ENCODE peak calls at places on chromosome 1, in five cellular contexts. R is kidney, B is fibroblast of pulmonary artery, G is testis, S is uterus. C is an unnamed sample.

GRCh38 chr1:230281531-230281930 is 144.6 kb downstream of the PGBD5 start:
- DNase-seq in R (no peak), S (peak), B (no peak), G (no peak), C (no peak)

GRCh38 chr1:24544239-24544638 is 11.6 kb upstream of the NCMAP start:
- DNase-seq in R (no peak), S (no peak), B (no peak), G (no peak), C (peak)

GRCh38 chr1:172005856-172006255 is 164.6 kb downstream of the DNM3 start:
- DNase-seq in R (no peak), S (no peak), G (no peak), B (no peak), C (peak)

GRCh38 chr1:111600886-111601386 is 18.7 kb upstream of the RAP1A start:
- DNase-seq in S (no peak), R (no peak), G (no peak), B (no peak), C (peak)

GRCh38 chr1:24695202-24695974 is 49.9 kb upstream of the CLIC4 start:
- DNase-seq in G (no peak), B (peak), S (no peak), R (no peak), C (no peak)

GRCh38 chr1:181144238-181144637 is 55.7 kb downstream of the IER5 start:
- DNase-seq in G (no peak), B (no peak), R (no peak), S (no peak), C (no peak)

GRCh38 chr1:223067914-223068313 is 75.1 kb downstream of the TLR5 start:
- DNase-seq in G (no peak), S (no peak), B (no peak), R (no peak), C (no peak)

GRCh38 chr1:101820080-101820479 is 176.6 kb downstream of the OLFM3 start:
- DNase-seq in G (peak), R (no peak), S (no peak), B (peak), C (peak)

GRCh38 chr1:176643536-176643935 is 180.6 kb downstream of the PAPPA2 start:
- DNase-seq in B (no peak), R (no peak), S (no peak), G (no peak), C (peak)

GRCh38 chr1:183472488-183473285 is at the start of gene SMG7:
- DNase-seq in S (peak), R (peak), B (peak), G (peak), C (peak)

GRCh38 chr1:2303781-2304180 is 75.7 kb downstream of the SKI start:
- DNase-seq in S (no peak), R (no peak), B (no peak), G (no peak), C (no peak)

GRCh38 chr1:233865902-233866301 is 38.6 kb upstream of the SLC35F3 start:
- DNase-seq in B (no peak), G (no peak), S (no peak), R (no peak), C (peak)

GRCh38 chr1:165896277-165896676 is 68.9 kb downstream of the UCK2 start:
- DNase-seq in R (peak), S (no peak), B (peak), G (no peak), C (peak)

GRCh38 chr1:185517808-185518419 is 200.9 kb upstream of the IVNS1ABP start:
- DNase-seq in G (no peak), S (no peak), B (no peak), R (no peak), C (no peak)

GRCh38 chr1:221025391-221026355 is 146.4 kb downstream of the HLX start:
- DNase-seq in B (peak), R (no peak), G (no peak), S (no peak), C (no peak)

GRCh38 chr1:201888282-201889033 is at the start of gene SHISA4:
- DNase-seq in G (peak), B (peak), S (peak), R (peak), C (peak)

GRCh38 chr1:14996133-14997050 is 157.2 kb upstream of the TMEM51 start:
- DNase-seq in S (no peak), B (peak), R (peak), G (no peak), C (peak)

GRCh38 chr1:92343061-92343460 is 44.2 kb downstream of the RPAP2 start:
- DNase-seq in R (no peak), S (no peak), G (no peak), B (peak), C (no peak)

GRCh38 chr1:150072959-150073358 is 5.4 kb downstream of the VPS45 start:
- DNase-seq in R (no peak), G (no peak), B (peak), S (no peak), C (peak)

GRCh38 chr1:213327318-213327667 is 276.3 kb downstream of the RPS6KC1 start:
- DNase-seq in G (peak), S (no peak), R (no peak), B (peak), C (peak)

GRCh38 chr1:117061986-117062415 is 1.9 kb downstream of the TTF2 start:
- DNase-seq in B (peak), G (no peak), S (no peak), R (no peak), C (peak)

GRCh38 chr1:151457911-151458882 is 1.1 kb downstream of the POGZ start:
- DNase-seq in R (peak), S (peak), B (peak), G (peak), C (peak)

GRCh38 chr1:236365999-236366570 is 28.0 kb upstream of the EDARADD start:
- DNase-seq in R (no peak), S (no peak), G (peak), B (no peak), C (no peak)

GRCh38 chr1:172356620-172357019 is 63.9 kb upstream of the C1orf105 start:
- DNase-seq in G (peak), R (no peak), B (peak), S (peak), C (peak)

GRCh38 chr1:236489710-236490377 is 33.9 kb upstream of the LGALS8 start:
- DNase-seq in B (peak), S (no peak), R (no peak), G (peak), C (peak)

GRCh38 chr1:89557954-89558353 is 33.3 kb downstream of the LRRC8B start:
- DNase-seq in B (no peak), R (no peak), S (no peak), G (no peak), C (peak)

GRCh38 chr1:32554288-32554687 is 15.1 kb downstream of the ZBTB8A start:
- DNase-seq in R (no peak), B (no peak), S (no peak), G (no peak), C (no peak)
- TF ChIP-seq CTCF in R (no peak), B (no peak), S (no peak), G (no peak), C (no peak)

DNA sequence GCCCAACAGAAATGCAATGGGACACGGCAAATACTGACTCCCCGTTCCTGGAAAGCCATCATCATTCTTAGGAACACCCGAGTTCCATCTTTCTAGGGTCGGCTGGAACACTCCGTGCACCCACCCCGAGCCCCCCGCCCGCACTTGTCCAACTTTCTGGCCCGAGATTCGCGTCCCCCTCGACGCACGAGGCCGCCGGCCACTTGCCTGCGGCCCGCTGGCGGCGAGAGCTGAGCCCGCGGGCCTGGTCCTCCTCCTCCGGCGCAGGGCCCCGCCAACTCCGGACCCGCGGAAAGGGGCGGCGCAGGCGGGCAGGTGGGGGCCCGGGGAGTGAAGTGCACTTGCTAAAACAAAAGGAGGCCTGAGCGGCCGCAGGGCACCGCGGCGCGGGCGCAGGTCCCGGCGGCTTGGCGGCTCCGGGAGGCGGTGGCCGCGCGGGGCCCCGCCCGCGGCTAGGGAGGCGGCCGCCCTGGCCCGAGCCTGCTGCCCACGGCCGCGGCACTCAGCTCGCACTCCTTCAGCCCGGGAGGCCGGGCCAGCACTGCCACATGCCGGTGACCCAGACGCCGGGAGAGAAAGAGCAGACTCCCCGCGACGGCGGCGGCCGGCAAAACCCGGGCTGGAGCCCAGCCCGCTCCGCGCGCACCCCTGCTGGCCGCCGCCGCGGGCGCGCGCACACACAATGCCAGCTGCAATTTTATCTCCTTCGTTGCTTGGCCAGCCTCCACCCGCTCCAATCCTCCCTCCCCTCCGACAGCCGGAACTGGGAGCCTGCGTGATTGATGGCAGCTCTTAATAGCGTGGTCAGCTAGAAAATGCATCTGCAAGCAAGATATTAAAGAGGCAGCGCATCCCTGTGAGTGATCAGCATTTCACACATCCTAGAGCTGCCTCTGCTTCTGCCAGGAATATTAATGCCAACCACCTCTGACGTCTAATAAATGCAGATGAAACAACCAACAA is 114.3 kb downstream of the RERE start:
- DNase-seq in B (peak), R (peak), G (peak), S (peak), C (peak)
- H3K4me3 ChIP-seq in B (peak), R (peak), G (peak), S (peak), C (peak)

GRCh38 chr1:54849219-54850081 is 37.5 kb downstream of the DHCR24 start:
- DNase-seq in G (no peak), S (no peak), R (no peak), B (no peak), C (no peak)

GRCh38 chr1:54846716-54847284 is 40.2 kb downstream of the DHCR24 start:
- DNase-seq in G (no peak), S (no peak), B (no peak), R (no peak), C (no peak)

GRCh38 chr1:54850082-54850730 is 36.8 kb downstream of the DHCR24 start:
- DNase-seq in G (no peak), S (no peak), R (no peak), B (no peak), C (no peak)

GRCh38 chr1:54846301-54846700 is 40.7 kb downstream of the DHCR24 start:
- DNase-seq in R (no peak), S (no peak), G (no peak), B (no peak), C (no peak)

GRCh38 chr1:54848134-54848948 is 38.7 kb downstream of the DHCR24 start:
- DNase-seq in R (no peak), S (no peak), B (no peak), G (no peak), C (no peak)
- TF ChIP-seq CTCF in R (no peak), S (no peak), B (no peak), G (no peak), C (no peak)

GRCh38 chr1:160451859-160452232 is 51.5 kb downstream of the VANGL2 start:
- DNase-seq in R (no peak), G (no peak), B (no peak), S (no peak), C (no peak)

GRCh38 chr1:160451119-160451858 is 50.9 kb downstream of the VANGL2 start:
- DNase-seq in G (no peak), S (no peak), R (no peak), B (no peak), C (no peak)

GRCh38 chr1:160449494-160449893 is 49.1 kb downstream of the VANGL2 start:
- DNase-seq in S (no peak), B (no peak), R (no peak), G (no peak), C (no peak)

DNA sequence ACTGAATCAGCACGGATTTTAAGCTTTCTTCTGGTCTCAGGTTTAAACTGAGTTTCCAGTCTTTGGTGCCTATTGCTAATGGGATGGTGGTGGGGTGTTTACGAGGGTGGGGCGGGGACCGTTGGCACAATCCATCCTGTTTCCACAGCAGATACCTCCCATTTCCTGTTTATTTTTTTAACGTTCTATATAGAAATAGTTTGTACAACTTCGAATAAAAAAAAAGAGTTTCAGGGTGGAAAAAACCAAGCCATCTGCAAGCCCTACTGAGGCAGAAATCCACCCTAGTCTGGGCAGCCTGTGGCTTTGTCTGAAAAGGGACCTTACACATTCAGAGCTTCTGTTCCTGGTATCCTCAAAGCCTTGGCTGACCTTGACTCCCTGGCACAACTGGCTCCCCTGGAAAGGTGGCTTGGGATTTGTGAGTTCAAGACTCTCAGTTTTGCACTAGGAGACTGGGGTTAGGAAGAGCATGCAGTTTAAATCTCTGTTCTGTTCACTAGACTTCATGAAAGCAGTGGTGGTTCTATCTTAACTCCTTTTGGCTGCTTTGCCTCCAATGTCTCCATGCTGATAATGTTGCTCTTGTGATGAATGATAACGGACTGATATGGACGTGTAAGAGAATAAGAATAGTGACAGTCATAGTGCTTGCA is 46.7 kb downstream of the VANGL2 start:
- DNase-seq in G (no peak), B (no peak), R (no peak), S (no peak), C (no peak)
- H3K4me3 ChIP-seq in G (no peak), B (no peak), R (no peak), S (no peak), C (no peak)

DNA sequence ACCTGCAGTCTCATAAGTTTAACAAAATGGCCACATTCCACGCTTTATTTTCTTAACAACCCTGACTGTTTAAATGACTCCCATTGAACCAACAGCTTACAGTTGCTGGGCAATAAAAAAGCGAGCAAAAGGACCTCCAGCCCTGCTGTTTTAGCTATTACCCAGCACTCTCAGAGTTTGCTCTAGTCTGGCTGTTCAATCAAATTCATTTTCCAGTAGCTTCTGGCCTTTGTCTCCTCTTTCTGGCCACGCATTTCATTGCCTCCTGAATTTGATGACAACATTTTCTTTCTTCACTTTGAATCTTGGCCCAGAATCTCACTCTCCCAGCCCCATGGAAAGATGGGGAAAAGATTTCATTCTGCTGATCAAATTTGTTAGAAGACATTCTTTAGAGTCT is 44.1 kb upstream of the DOCK7 start:
- DNase-seq in S (no peak), B (no peak), R (no peak), G (no peak), C (no peak)
- TF ChIP-seq CTCF in S (no peak), B (no peak), R (no peak), G (no peak), C (no peak)

GRCh38 chr1:1164701-1165451 is 8.8 kb upstream of the TTLL10 start:
- DNase-seq in B (no peak), S (no peak), R (peak), G (no peak), C (peak)

GRCh38 chr1:1162597-1163537 is 10.8 kb upstream of the TTLL10 start:
- DNase-seq in R (peak), G (no peak), B (no peak), S (no peak), C (peak)

GRCh38 chr1:1165485-1165884 is 8.2 kb upstream of the TTLL10 start:
- DNase-seq in S (no peak), B (no peak), G (no peak), R (peak), C (no peak)

GRCh38 chr1:1164361-1164700 is 9.3 kb upstream of the TTLL10 start:
- DNase-seq in S (no peak), R (no peak), G (no peak), B (no peak), C (no peak)

GRCh38 chr1:1163538-1164070 is 10.1 kb upstream of the TTLL10 start:
- DNase-seq in B (no peak), S (no peak), G (no peak), R (no peak), C (peak)
- H3K4me3 ChIP-seq in B (no peak), S (no peak), G (no peak), R (peak), C (peak)

GRCh38 chr1:182389619-182390047 is 2.0 kb downstream of the GLUL start:
- DNase-seq in G (no peak), B (no peak), S (peak), R (no peak), C (no peak)

GRCh38 chr1:182388392-182389134 is 3.0 kb downstream of the GLUL start:
- DNase-seq in B (no peak), G (no peak), R (no peak), S (no peak), C (no peak)

GRCh38 chr1:182392045-182393028 is 747 bp upstream of the GLUL start:
- DNase-seq in B (peak), G (peak), R (peak), S (no peak), C (no peak)

GRCh38 chr1:182391362-182392044 is at the start of gene GLUL:
- DNase-seq in B (peak), G (peak), S (peak), R (peak), C (peak)

GRCh38 chr1:182391028-182391361 is 595 bp downstream of the GLUL start:
- DNase-seq in S (no peak), R (no peak), B (no peak), G (no peak), C (no peak)
- TF ChIP-seq CTCF in S (peak), R (no peak), B (no peak), G (no peak), C (no peak)

GRCh38 chr1:3669421-3669821 is 17.1 kb downstream of the TP73 start:
- DNase-seq in R (peak), G (no peak), B (no peak), S (no peak), C (no peak)

GRCh38 chr1:3669971-3670431 is 17.7 kb downstream of the TP73 start:
- DNase-seq in G (no peak), B (no peak), R (peak), S (no peak), C (no peak)

GRCh38 chr1:3668148-3668547 is 15.8 kb downstream of the TP73 start:
- DNase-seq in B (no peak), R (peak), G (no peak), S (no peak), C (no peak)

GRCh38 chr1:3670823-3671251 is 18.5 kb downstream of the TP73 start:
- DNase-seq in B (no peak), G (no peak), S (no peak), R (peak), C (no peak)

GRCh38 chr1:3668585-3669300 is 16.4 kb downstream of the TP73 start:
- DNase-seq in G (peak), R (peak), S (no peak), B (peak), C (peak)
- H3K4me3 ChIP-seq in G (no peak), R (no peak), S (no peak), B (no peak), C (no peak)

GRCh38 chr1:59978026-59978425 is 51.5 kb upstream of the CYP2J2 start:
- DNase-seq in B (no peak), G (no peak), R (no peak), S (no peak), C (peak)

GRCh38 chr1:59973719-59974118 is 47.1 kb upstream of the CYP2J2 start:
- DNase-seq in S (no peak), G (no peak), R (no peak), B (no peak), C (no peak)

GRCh38 chr1:59976194-59977074 is 49.9 kb upstream of the CYP2J2 start:
- DNase-seq in S (peak), B (peak), G (peak), R (peak), C (peak)

GRCh38 chr1:59979551-59980070 is 53.0 kb upstream of the CYP2J2 start:
- DNase-seq in S (peak), B (no peak), G (no peak), R (no peak), C (no peak)

DNA sequence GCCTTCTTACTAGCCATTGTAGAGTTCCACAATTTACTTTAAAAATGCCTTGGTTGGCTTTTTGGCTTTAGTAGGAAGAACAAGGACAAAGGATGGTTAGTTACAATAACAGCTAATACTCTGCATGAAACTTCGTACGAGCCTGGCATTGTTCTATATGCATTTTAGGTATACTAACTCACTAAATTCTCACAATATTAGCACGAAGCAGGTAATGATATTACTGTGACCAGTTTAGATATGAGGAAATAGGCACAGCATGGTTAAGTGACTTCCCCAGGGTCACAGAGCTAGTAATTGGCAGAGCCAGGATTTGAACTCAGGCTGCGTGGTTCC is 50.5 kb upstream of the CYP2J2 start:
- DNase-seq in B (no peak), G (no peak), R (no peak), S (no peak), C (no peak)
- TF ChIP-seq CTCF in B (no peak), G (no peak), R (no peak), S (no peak), C (no peak)